ENCODE peak calls at places on chromosomes 11 and 22, in nine cellular contexts. Y is GM23248, X is HCT116, S is SK-N-SH, A is neural progenitor cell, M is OCI-LY7, I is PC-3, U is MM.1S, D is GM23338. T is an unnamed sample.

GRCh38 chr11:70307176-70307575 is 36.7 kb downstream of the PPFIA1 start:
- DNase-seq in Y (peak), X (no peak), S (no peak), A (no peak), M (no peak), I (peak), U (no peak), D (no peak), T (no peak)

GRCh38 chr11:17519031-17519430 is 25.2 kb downstream of the USH1C start:
- DNase-seq in Y (no peak), X (no peak), S (no peak), A (no peak), M (no peak), I (no peak), U (no peak), D (peak), T (no peak)

GRCh38 chr11:86108146-86108545 is 39.3 kb upstream of the PICALM start:
- DNase-seq in Y (no peak), X (no peak), S (no peak), A (no peak), M (no peak), I (no peak), U (no peak), D (no peak), T (no peak)

GRCh38 chr11:94638278-94638901 is 71.2 kb downstream of the PIWIL4 start:
- DNase-seq in Y (peak), X (no peak), S (no peak), A (no peak), M (no peak), I (no peak), U (no peak), D (no peak), T (no peak)

GRCh38 chr11:32333335-32333991 is 101.9 kb downstream of the WT1 start:
- DNase-seq in Y (peak), X (no peak), S (peak), A (peak), M (no peak), I (peak), U (no peak), D (peak), T (peak)

GRCh38 chr11:61551630-61552029 is 29.2 kb downstream of the SYT7 start:
- DNase-seq in Y (peak), X (peak), S (peak), A (no peak), M (no peak), I (peak), U (no peak), D (no peak), T (no peak)

GRCh38 chr22:46056169-46057041 is 79.4 kb upstream of the WNT7B start:
- DNase-seq in Y (peak), X (no peak), S (peak), A (no peak), M (peak), I (peak), U (no peak), D (no peak), T (no peak)

GRCh38 chr11:110126936-110127335 is 33.7 kb downstream of the ZC3H12C start:
- DNase-seq in Y (no peak), X (no peak), S (no peak), A (no peak), M (no peak), I (no peak), U (no peak), D (no peak), T (no peak)

GRCh38 chr11:61418136-61418535 is 11.6 kb downstream of the CPSF7 start:
- DNase-seq in Y (peak), X (no peak), S (no peak), A (no peak), M (no peak), I (peak), U (no peak), D (no peak), T (no peak)

GRCh38 chr11:95680169-95680929 is 109.2 kb downstream of the FAM76B start:
- DNase-seq in Y (peak), X (no peak), S (no peak), A (no peak), M (no peak), I (peak), U (peak), D (peak), T (peak)

GRCh38 chr11:57434640-57435546 is 8.0 kb upstream of the SLC43A3 start:
- DNase-seq in Y (peak), X (no peak), S (no peak), A (no peak), M (no peak), I (peak), U (no peak), D (no peak), T (peak)

GRCh38 chr11:18794956-18795355 is 3.4 kb upstream of the PTPN5 start:
- DNase-seq in Y (no peak), X (no peak), S (no peak), A (no peak), M (no peak), I (no peak), U (no peak), D (no peak), T (no peak)

GRCh38 chr11:16801288-16801980 is 63.0 kb downstream of the C11orf58 start:
- DNase-seq in Y (no peak), X (no peak), S (no peak), A (no peak), M (no peak), I (no peak), U (no peak), D (no peak), T (no peak)

GRCh38 chr22:42313204-42313603 is 42.8 kb upstream of the TCF20 start:
- DNase-seq in Y (no peak), X (no peak), S (no peak), A (no peak), M (peak), I (no peak), U (no peak), D (peak), T (no peak)

GRCh38 chr11:30143098-30143705 is 87.6 kb upstream of the FSHB start:
- DNase-seq in Y (peak), X (peak), S (peak), A (peak), M (peak), I (peak), U (peak), D (peak), T (peak)

GRCh38 chr11:57978686-57979531 is 44.8 kb upstream of the OR9Q1 start:
- DNase-seq in Y (peak), X (no peak), S (no peak), A (no peak), M (no peak), I (no peak), U (no peak), D (no peak), T (no peak)

GRCh38 chr22:26322179-26322905 is 106.7 kb upstream of the ASPHD2 start:
- DNase-seq in Y (peak), X (peak), S (no peak), A (no peak), M (no peak), I (peak), U (no peak), D (no peak), T (no peak)

GRCh38 chr22:35380013-35380412 is 883 bp upstream of the HMOX1 start:
- DNase-seq in Y (peak), X (no peak), S (no peak), A (no peak), M (no peak), I (no peak), U (no peak), D (no peak), T (peak)

GRCh38 chr11:19956228-19956627 is 204.0 kb downstream of the DBX1 start:
- DNase-seq in Y (no peak), X (no peak), S (no peak), A (no peak), M (no peak), I (no peak), U (no peak), D (no peak), T (no peak)

GRCh38 chr11:19959210-19959609 is 201.1 kb downstream of the DBX1 start:
- DNase-seq in Y (no peak), X (no peak), S (no peak), A (no peak), M (no peak), I (no peak), U (no peak), D (no peak), T (no peak)

GRCh38 chr11:19955660-19956059 is 204.6 kb downstream of the DBX1 start:
- DNase-seq in Y (no peak), X (no peak), S (peak), A (no peak), M (no peak), I (no peak), U (no peak), D (no peak), T (no peak)

GRCh38 chr11:19958218-19958617 is 202.1 kb downstream of the DBX1 start:
- DNase-seq in Y (no peak), X (no peak), S (no peak), A (no peak), M (no peak), I (no peak), U (no peak), D (no peak), T (no peak)

GRCh38 chr11:19957301-19957985 is 202.8 kb downstream of the DBX1 start:
- DNase-seq in Y (no peak), X (no peak), S (no peak), A (no peak), M (no peak), I (no peak), U (no peak), D (no peak), T (peak)
- H2AFZ ChIP-seq in Y (no peak), X (no peak), S (no peak), A (no peak), M (no peak), I (no peak), U (no peak), D (no peak), T (no peak)

GRCh38 chr11:12675951-12676711 is 1.9 kb downstream of the TEAD1 start:
- DNase-seq in Y (peak), X (no peak), S (peak), A (peak), M (peak), I (peak), U (peak), D (no peak), T (peak)

GRCh38 chr11:12677131-12677530 is 2.9 kb downstream of the TEAD1 start:
- DNase-seq in Y (peak), X (no peak), S (peak), A (peak), M (no peak), I (no peak), U (no peak), D (no peak), T (no peak)

GRCh38 chr11:12678991-12679390 is 4.8 kb downstream of the TEAD1 start:
- DNase-seq in Y (no peak), X (no peak), S (no peak), A (no peak), M (no peak), I (no peak), U (no peak), D (no peak), T (no peak)

GRCh38 chr11:12679471-12679870 is 5.2 kb downstream of the TEAD1 start:
- DNase-seq in Y (no peak), X (no peak), S (no peak), A (no peak), M (no peak), I (no peak), U (no peak), D (no peak), T (no peak)

DNA sequence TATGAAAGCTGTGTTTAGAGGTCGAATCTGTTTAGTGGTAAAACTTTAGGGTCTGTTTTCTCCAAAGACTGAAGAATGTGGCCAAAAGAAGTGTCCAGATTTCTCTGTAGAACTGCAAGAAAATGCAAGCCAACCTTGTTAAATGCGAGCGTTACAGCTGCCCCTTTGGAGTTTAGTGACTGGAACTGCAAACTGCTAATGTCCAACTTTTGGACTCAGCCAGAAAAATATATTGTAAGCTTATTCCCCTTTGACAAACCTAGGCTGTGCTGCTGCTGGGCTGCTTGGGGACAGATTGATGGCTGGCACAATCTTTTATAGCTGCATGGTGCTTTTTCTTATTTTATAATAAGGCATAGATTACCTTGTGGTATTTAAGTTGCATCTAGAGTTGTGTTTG is 3.9 kb downstream of the TEAD1 start:
- DNase-seq in Y (no peak), X (no peak), S (no peak), A (no peak), M (no peak), I (no peak), U (no peak), D (no peak), T (no peak)
- H3K4me3 ChIP-seq in Y (peak), X (no peak), S (peak), A (peak), M (no peak), I (peak), U (peak), D (peak), T (peak)

GRCh38 chr11:107916671-107917241 is 11.5 kb upstream of the RAB39A start:
- DNase-seq in Y (peak), X (no peak), S (no peak), A (peak), M (peak), I (peak), U (no peak), D (peak), T (peak)
- TF ChIP-seq EZH2phosphoT487 in Y (no peak), X (no peak), S (no peak), A (no peak), M (no peak), I (no peak), U (no peak), D (no peak), T (no peak)

GRCh38 chr11:111562692-111563389 is 22.3 kb downstream of the LAYN start:
- DNase-seq in Y (no peak), X (no peak), S (no peak), A (no peak), M (no peak), I (no peak), U (no peak), D (no peak), T (no peak)
- H2AFZ ChIP-seq in Y (no peak), X (no peak), S (no peak), A (no peak), M (no peak), I (no peak), U (no peak), D (no peak), T (no peak)

GRCh38 chr11:1570896-1571759 is 943 bp downstream of the DUSP8 start:
- DNase-seq in Y (no peak), X (no peak), S (peak), A (peak), M (no peak), I (no peak), U (no peak), D (peak), T (peak)
- H3K4me3 ChIP-seq in Y (peak), X (peak), S (peak), A (peak), M (no peak), I (peak), U (no peak), D (peak), T (peak)

GRCh38 chr22:37241351-37242142 is 2.5 kb downstream of the RAC2 start:
- DNase-seq in Y (no peak), X (no peak), S (peak), A (no peak), M (no peak), I (no peak), U (no peak), D (no peak), T (no peak)
- TF ChIP-seq EZH2phosphoT487 in Y (no peak), X (no peak), S (no peak), A (no peak), M (no peak), I (no peak), U (no peak), D (no peak), T (no peak)

GRCh38 chr11:567629-568258 is 7.0 kb downstream of the RASSF7 start:
- DNase-seq in Y (peak), X (no peak), S (no peak), A (no peak), M (no peak), I (no peak), U (peak), D (no peak), T (no peak)
- H2AFZ ChIP-seq in Y (no peak), X (no peak), S (peak), A (no peak), M (peak), I (peak), U (no peak), D (no peak), T (peak)

DNA sequence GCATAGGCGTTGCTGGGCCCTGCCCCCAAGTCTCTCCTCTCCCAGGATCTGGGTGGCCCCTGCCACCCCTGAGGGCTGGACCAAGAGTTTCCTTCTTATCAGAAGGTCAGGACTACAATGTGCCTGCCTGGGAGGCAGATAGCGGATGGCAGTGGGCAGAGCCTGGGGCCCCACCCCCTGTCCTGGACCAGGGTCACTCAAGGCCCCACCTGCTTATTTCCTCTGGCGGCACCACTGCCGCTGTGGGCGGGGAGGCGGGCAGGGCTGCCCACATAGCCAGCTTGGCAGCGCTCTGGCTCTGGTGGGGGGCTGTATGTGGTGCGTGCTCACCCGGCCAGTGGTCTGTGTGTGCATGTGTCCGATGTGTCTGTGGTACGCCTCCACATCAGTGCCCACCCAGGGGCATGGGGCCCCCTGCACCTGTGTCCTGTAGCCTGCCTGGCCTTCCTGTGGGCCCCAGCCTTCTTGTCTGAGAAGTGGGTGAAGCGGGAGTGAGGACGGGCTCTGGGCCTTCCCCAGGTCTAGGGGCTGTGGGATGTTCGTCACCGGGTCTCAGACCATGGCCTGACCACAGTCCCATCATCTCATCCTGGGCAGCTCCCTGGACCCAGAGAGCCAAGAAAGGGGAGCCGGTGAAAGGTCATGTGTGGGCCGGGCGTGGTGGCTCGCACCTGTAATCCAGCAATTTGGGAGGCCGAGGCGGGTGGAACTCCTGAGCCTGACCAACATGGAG is 3.0 kb downstream of the GAS2L1 start:
- DNase-seq in Y (peak), X (no peak), S (peak), A (no peak), M (no peak), I (peak), U (no peak), D (no peak), T (no peak)
- H3K4me3 ChIP-seq in Y (peak), X (no peak), S (no peak), A (no peak), M (no peak), I (peak), U (no peak), D (no peak), T (no peak)

DNA sequence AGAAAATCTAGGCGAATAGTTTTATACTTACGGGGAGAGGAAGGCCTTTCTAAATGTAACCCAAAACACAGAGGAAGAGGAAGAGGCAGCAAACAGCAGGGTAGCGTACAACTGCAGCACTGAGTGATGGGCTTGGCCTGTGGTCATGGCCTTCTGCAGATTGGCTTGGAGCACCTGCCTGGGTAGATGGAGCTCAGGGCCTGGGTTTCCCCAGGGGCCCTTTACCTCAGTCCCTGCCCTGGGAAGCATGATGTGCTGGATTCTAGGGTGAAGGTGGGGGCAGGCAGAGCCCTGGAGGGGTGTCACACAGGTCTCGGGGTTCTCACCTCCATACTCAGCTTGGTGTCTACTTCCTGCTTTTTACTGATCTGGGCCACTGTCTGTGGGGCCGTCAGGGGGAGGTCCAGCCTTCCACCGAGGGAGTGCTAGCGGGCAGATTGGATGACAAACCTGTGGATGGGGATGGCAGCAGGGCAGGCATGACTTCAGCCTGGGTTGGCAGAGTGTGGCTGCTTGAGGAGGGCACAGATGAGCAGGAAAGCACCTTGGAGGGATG is 27.7 kb upstream of the CHRM1 start:
- DNase-seq in Y (no peak), X (no peak), S (no peak), A (no peak), M (no peak), I (no peak), U (no peak), D (no peak), T (no peak)
- TF ChIP-seq EZH2phosphoT487 in Y (no peak), X (no peak), S (no peak), A (no peak), M (no peak), I (no peak), U (no peak), D (no peak), T (no peak)

T was measured in hepatocyte.